ENCODE peak calls at places on chromosomes 6 and 20, in six cellular contexts. F is heart right ventricle, I is psoas muscle, Q is lower lobe of right lung, L is Panc1, D is IMR-90. X is an unnamed sample.

GRCh38 chr6:112827793-112828192 is 480.7 kb downstream of the RFPL4B start:
- DNase-seq in F (peak), I (peak), Q (no peak), L (no peak), D (no peak), X (no peak)

GRCh38 chr6:149094934-149095341 is 222.6 kb upstream of the TAB2 start:
- DNase-seq in F (no peak), I (no peak), Q (no peak), L (no peak), D (peak), X (no peak)

GRCh38 chr6:105459049-105459448 is 56.2 kb upstream of the PREP start:
- DNase-seq in F (no peak), I (no peak), Q (no peak), L (no peak), D (no peak), X (no peak)

GRCh38 chr6:34834789-34835518 is 43.1 kb downstream of the BLTP3A start:
- DNase-seq in F (no peak), I (no peak), Q (no peak), L (no peak), D (peak), X (peak)

GRCh38 chr6:90216081-90216977 is 80.3 kb downstream of the BACH2 start:
- DNase-seq in F (no peak), I (no peak), Q (peak), L (no peak), D (peak), X (no peak)

GRCh38 chr20:3753098-3753497 is 14.5 kb downstream of the ADISSP start:
- DNase-seq in F (peak), I (no peak), Q (no peak), L (no peak), D (peak), X (no peak)

GRCh38 chr6:498795-499231 is 107.3 kb downstream of the IRF4 start:
- DNase-seq in F (no peak), I (no peak), Q (no peak), L (no peak), D (peak), X (no peak)

GRCh38 chr6:53796451-53796780 is 1.6 kb downstream of the LRRC1 start:
- DNase-seq in F (no peak), I (no peak), Q (no peak), L (no peak), D (no peak), X (no peak)

GRCh38 chr6:156980515-156980914 is 203.3 kb downstream of the ARID1B start:
- DNase-seq in F (no peak), I (no peak), Q (no peak), L (no peak), D (no peak), X (no peak)

GRCh38 chr20:830011-830521 is 3.4 kb upstream of the FAM110A start:
- DNase-seq in F (no peak), I (no peak), Q (no peak), L (no peak), D (peak), X (no peak)

GRCh38 chr6:119313937-119314893 is 35.3 kb downstream of the MAN1A1 start:
- DNase-seq in F (no peak), I (no peak), Q (no peak), L (no peak), D (no peak), X (no peak)

GRCh38 chr20:62413896-62414481 is 6.9 kb upstream of the CABLES2 start:
- DNase-seq in F (no peak), I (no peak), Q (no peak), L (no peak), D (no peak), X (no peak)

GRCh38 chr6:154403803-154404202 is 47.2 kb upstream of the IPCEF1 start:
- DNase-seq in F (peak), I (no peak), Q (no peak), L (no peak), D (peak), X (no peak)

GRCh38 chr6:150343434-150343833 is 25.4 kb upstream of the IYD start:
- DNase-seq in F (no peak), I (no peak), Q (no peak), L (no peak), D (peak), X (no peak)

GRCh38 chr6:40409143-40409542 is 178.0 kb downstream of the LRFN2 start:
- DNase-seq in F (no peak), I (no peak), Q (no peak), L (no peak), D (no peak), X (no peak)

GRCh38 chr6:11230158-11231107 is 2.0 kb downstream of the NEDD9 start:
- DNase-seq in F (no peak), I (no peak), Q (no peak), L (no peak), D (no peak), X (no peak)

GRCh38 chr6:45539124-45539523 is 161.4 kb upstream of the SUPT3H start:
- DNase-seq in F (no peak), I (no peak), Q (no peak), L (no peak), D (no peak), X (no peak)

GRCh38 chr6:31882344-31882743 is 3.5 kb upstream of the SLC44A4 start:
- DNase-seq in F (no peak), I (no peak), Q (no peak), L (no peak), D (peak), X (no peak)

GRCh38 chr6:132919028-132919427 is 104.7 kb downstream of the RPS12 start:
- DNase-seq in F (no peak), I (no peak), Q (no peak), L (no peak), D (peak), X (no peak)

GRCh38 chr6:72758901-72759300 is 137.0 kb downstream of the KCNQ5 start:
- DNase-seq in F (no peak), I (no peak), Q (no peak), L (no peak), D (no peak), X (no peak)

GRCh38 chr6:163804991-163805390 is 390.5 kb downstream of the QKI start:
- DNase-seq in F (no peak), I (no peak), Q (no peak), L (no peak), D (no peak), X (no peak)

GRCh38 chr6:133358598-133358997 is 117.4 kb downstream of the EYA4 start:
- DNase-seq in F (no peak), I (no peak), Q (no peak), L (no peak), D (no peak), X (no peak)

GRCh38 chr6:6681443-6681842 is 92.9 kb downstream of the LY86 start:
- DNase-seq in F (no peak), I (no peak), Q (no peak), L (no peak), D (no peak), X (no peak)

GRCh38 chr6:20286968-20287565 is 74.8 kb upstream of the MBOAT1 start:
- DNase-seq in F (no peak), I (no peak), Q (no peak), L (no peak), D (peak), X (no peak)

GRCh38 chr20:7285918-7286556 is 518.6 kb downstream of the BMP2 start:
- DNase-seq in F (peak), I (peak), Q (peak), L (peak), D (peak), X (peak)

GRCh38 chr20:64037498-64038213 is 1.7 kb downstream of the C20orf204 start:
- DNase-seq in F (no peak), I (no peak), Q (no peak), L (no peak), D (no peak), X (no peak)

GRCh38 chr6:111361648-111362047 is 121.4 kb downstream of the REV3L start:
- DNase-seq in F (peak), I (no peak), Q (peak), L (peak), D (peak), X (peak)

GRCh38 chr6:159729598-159729997 is 2.3 kb downstream of the WTAP start:
- DNase-seq in F (no peak), I (no peak), Q (no peak), L (no peak), D (peak), X (no peak)

DNA sequence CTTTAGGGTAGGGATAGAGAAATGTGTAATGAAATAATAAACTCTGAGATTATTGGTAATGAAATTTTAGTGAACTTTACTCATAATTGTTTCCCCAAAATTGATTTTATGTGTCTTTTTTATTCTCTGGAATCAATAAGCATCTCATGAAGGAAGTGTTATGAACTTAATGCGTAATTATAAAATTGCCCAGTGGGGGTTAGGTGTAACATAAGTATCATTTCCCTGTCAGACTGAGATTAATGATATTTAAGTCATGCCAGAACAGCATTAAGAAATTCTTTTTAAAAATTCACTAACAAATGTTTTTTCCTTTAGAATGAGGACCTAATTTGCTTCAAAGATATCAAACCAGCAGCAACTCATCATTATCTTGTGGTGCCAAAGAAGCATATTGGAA is 10.0 kb downstream of the HINT3 start:
- DNase-seq in F (no peak), I (no peak), Q (no peak), L (no peak), D (no peak), X (no peak)
- H3K27ac ChIP-seq in F (no peak), I (no peak), Q (no peak), L (no peak), D (no peak), X (no peak)

GRCh38 chr20:36209921-36210320 is 26.4 kb upstream of the AAR2 start:
- DNase-seq in F (no peak), I (no peak), Q (no peak), L (no peak), D (no peak), X (no peak)

GRCh38 chr20:36213362-36213761 is 22.9 kb upstream of the AAR2 start:
- DNase-seq in F (no peak), I (no peak), Q (no peak), L (no peak), D (no peak), X (no peak)

GRCh38 chr20:36208257-36208656 is 28.0 kb upstream of the AAR2 start:
- DNase-seq in F (no peak), I (no peak), Q (no peak), L (no peak), D (no peak), X (no peak)

GRCh38 chr20:36207602-36208001 is 28.7 kb upstream of the AAR2 start:
- DNase-seq in F (no peak), I (no peak), Q (no peak), L (no peak), D (no peak), X (no peak)

GRCh38 chr20:36210561-36210960 is 25.7 kb upstream of the AAR2 start:
- DNase-seq in F (no peak), I (no peak), Q (no peak), L (no peak), D (no peak), X (no peak)
- TF ChIP-seq CTCF in F (no peak), I (no peak), Q (no peak), L (no peak), D (peak), X (no peak)

GRCh38 chr20:33267691-33268090 is 15.3 kb upstream of the BPIFB1 start:
- DNase-seq in F (no peak), I (no peak), Q (no peak), L (no peak), D (no peak), X (no peak)
- H3K27ac ChIP-seq in F (no peak), I (no peak), Q (no peak), L (no peak), D (no peak), X (no peak)

DNA sequence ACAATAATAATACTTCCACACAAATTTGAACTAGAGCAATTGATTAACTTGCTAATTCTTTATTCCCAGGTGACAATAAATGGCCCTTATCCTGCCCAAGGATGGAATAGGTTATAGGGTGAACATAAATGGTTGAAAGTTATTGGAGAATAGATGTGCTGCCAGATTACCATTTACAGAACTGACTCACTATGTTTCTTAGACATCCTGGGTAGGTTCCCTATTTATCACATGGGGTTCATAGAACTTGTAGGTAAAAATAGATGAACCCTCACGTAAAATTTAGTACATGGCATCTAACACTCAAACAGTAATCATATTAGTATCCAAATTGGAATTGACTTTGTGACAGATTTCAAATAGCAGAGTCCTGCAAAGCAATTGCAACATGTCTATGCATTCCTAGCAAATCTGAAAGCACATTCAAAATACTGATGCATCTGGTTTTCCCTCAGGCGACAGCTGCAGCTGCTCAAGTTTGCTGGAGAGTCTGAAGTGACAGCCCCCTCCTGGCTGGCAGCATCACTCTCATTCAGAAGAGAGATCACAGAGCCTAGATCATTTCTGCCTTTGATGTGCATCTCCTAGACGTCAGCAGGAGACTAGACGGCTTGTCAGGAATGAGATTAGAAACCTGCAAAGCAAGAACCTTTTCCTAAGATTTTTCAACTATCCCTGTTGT is 80.2 kb upstream of the RNF217 start:
- DNase-seq in F (no peak), I (no peak), Q (no peak), L (no peak), D (peak), X (no peak)
- TF ChIP-seq CTCF in F (no peak), I (no peak), Q (no peak), L (no peak), D (no peak), X (no peak)

GRCh38 chr20:41133709-41134361 is 3.5 kb upstream of the PLCG1 start:
- DNase-seq in F (no peak), I (no peak), Q (no peak), L (no peak), D (peak), X (peak)

GRCh38 chr20:41134362-41135186 is 2.8 kb upstream of the PLCG1 start:
- DNase-seq in F (no peak), I (no peak), Q (no peak), L (no peak), D (no peak), X (no peak)

GRCh38 chr20:41135888-41136243 is 1.5 kb upstream of the PLCG1 start:
- DNase-seq in F (no peak), I (no peak), Q (no peak), L (no peak), D (no peak), X (no peak)

GRCh38 chr20:41135187-41135887 is 2.0 kb upstream of the PLCG1 start:
- DNase-seq in F (no peak), I (no peak), Q (peak), L (no peak), D (peak), X (peak)

GRCh38 chr20:41131594-41132387 is 5.6 kb upstream of the PLCG1 start:
- DNase-seq in F (no peak), I (no peak), Q (no peak), L (no peak), D (no peak), X (no peak)
- H3K27ac ChIP-seq in F (no peak), I (no peak), Q (no peak), L (no peak), D (no peak), X (peak)